ENCODE peak calls at places on chromosomes 16 and 17, in five cellular contexts. K, X, O, I and F are unnamed samples.
A peak's percentile ranks its signal among the peaks of the same experiment; 100 is the strongest.

GRCh38 chr16:21101631-21102420 is 48.8 kb downstream of the DNAH3 start:
- DNase-seq in X (peak; percentile 53), O (peak; percentile 51), I (peak; percentile 6), K (no peak), F (no peak)

GRCh38 chr17:35022536-35023063 is 40.9 kb downstream of the RFFL start:
- DNase-seq in I (peak; percentile 97), X (peak; percentile 84), O (peak; percentile 93), K (peak; percentile 96), F (peak; percentile 83)

GRCh38 chr17:44070455-44071197 is at the start of gene G6PC3:
- DNase-seq in I (peak; percentile 97), K (peak; percentile 98), O (peak; percentile 99), X (peak; percentile 99), F (peak; percentile 95)

GRCh38 chr17:81058263-81058871 is 23.4 kb downstream of the BAIAP2 start:
- DNase-seq in O (no peak), I (no peak), K (no peak), X (no peak), F (no peak)

GRCh38 chr17:77864234-77865108 is 94.0 kb upstream of the TNRC6C start:
- DNase-seq in O (no peak), X (no peak), I (no peak), K (no peak), F (no peak)

GRCh38 chr17:41687828-41688640 is 651 bp upstream of the EIF1 start:
- DNase-seq in X (peak; percentile 44), O (peak; percentile 73), K (no peak), I (peak; percentile 81), F (peak; percentile 54)

GRCh38 chr17:76558210-76559095 is 18.6 kb downstream of the PRCD start:
- DNase-seq in O (peak; percentile 63), X (peak; percentile 42), K (no peak), I (no peak), F (no peak)

GRCh38 chr17:15321556-15322250 is 19.7 kb downstream of the TEKT3 start:
- DNase-seq in X (no peak), I (no peak), K (no peak), O (peak; percentile 60), F (no peak)

GRCh38 chr17:40086150-40087044 is 14.0 kb downstream of the NR1D1 start:
- DNase-seq in I (peak; percentile 67), K (no peak), X (peak; percentile 63), O (peak; percentile 60), F (no peak)

GRCh38 chr17:29140051-29140582 is 40.1 kb downstream of the MYO18A start:
- DNase-seq in O (peak; percentile 89), X (peak; percentile 71), I (peak; percentile 84), K (peak; percentile 94), F (peak; percentile 55)

GRCh38 chr17:9273334-9274118 is 252.2 kb downstream of the NTN1 start:
- DNase-seq in K (no peak), O (peak; percentile 78), X (peak; percentile 75), I (no peak), F (no peak)

GRCh38 chr17:50056217-50056960 is 479 bp downstream of the ITGA3 start:
- DNase-seq in O (peak; percentile 80), K (peak; percentile 80), X (peak; percentile 70), I (peak; percentile 82), F (peak; percentile 74)

GRCh38 chr17:74080936-74081335 is 122.5 kb upstream of the RPL38 start:
- DNase-seq in I (no peak), K (no peak), O (no peak), X (no peak), F (no peak)

GRCh38 chr16:35931722-35932121 is 2472.3 kb downstream of the TP53TG3F start:
- DNase-seq in I (no peak), X (no peak), O (no peak), K (no peak), F (no peak)

GRCh38 chr16:16014329-16015224 is 65.2 kb downstream of the ABCC1 start:
- DNase-seq in K (peak; percentile 96), O (peak; percentile 42), I (peak; percentile 76), X (peak; percentile 75), F (peak; percentile 66)

GRCh38 chr17:46001390-46002310 is 2.6 kb downstream of the STH start:
- DNase-seq in O (no peak), K (no peak), X (no peak), I (peak; percentile 21), F (no peak)
- H3K4me1 ChIP-seq in O (no peaks in the 10 kb centered on the region), K (no peaks in the 10 kb centered on the region), X (no peaks in the 10 kb centered on the region), I (peaks cover 11% of the 10 kb centered on the region), F (peaks cover 6% of the 10 kb centered on the region)

GRCh38 chr16:82625066-82625968 is 1.5 kb upstream of the CDH13 start:
- DNase-seq in K (no peak), I (no peak), X (no peak), O (no peak), F (no peak)
- H3K4me1 ChIP-seq in K (peaks cover 5% of the 10 kb centered on the region), I (peaks cover 12% of the 10 kb centered on the region), X (peaks cover 9% of the 10 kb centered on the region), O (peaks cover 21% of the 10 kb centered on the region), F (no peaks in the 10 kb centered on the region)

DNA sequence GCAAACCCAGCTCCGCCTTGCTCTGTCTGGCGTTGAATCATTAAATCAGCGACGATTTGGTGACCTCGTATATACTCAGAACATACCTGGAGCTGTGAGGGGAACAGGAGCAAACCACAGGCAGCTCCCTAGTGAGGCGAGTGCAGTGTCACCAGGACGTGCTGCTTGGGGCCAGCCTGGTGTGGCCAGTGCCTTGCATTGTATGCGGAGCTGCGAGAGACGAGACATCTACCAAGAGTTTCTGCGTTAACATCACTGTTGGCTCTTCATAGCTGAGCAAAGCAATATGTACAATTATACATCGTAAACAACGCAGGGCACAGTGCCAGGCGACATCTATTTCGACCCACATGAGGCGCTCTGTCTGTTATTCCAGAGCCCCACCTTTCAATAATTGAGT is 27.9 kb downstream of the MINK1 start:
- DNase-seq in I (no peak), X (no peak), K (no peak), O (no peak), F (no peak)
- H3K4me1 ChIP-seq in I (peaks cover 31% of the 10 kb centered on the region), X (peaks cover 6% of the 10 kb centered on the region), K (no peaks in the 10 kb centered on the region), O (peaks cover 20% of the 10 kb centered on the region), F (no peaks in the 10 kb centered on the region)

GRCh38 chr17:17851603-17852002 is 14.8 kb upstream of the SREBF1 start:
- DNase-seq in I (peak; percentile 85), K (no peak), O (no peak), X (no peak), F (no peak)
- H3K4me1 ChIP-seq in I (peaks cover 93% of the 10 kb centered on the region), K (peaks cover 20% of the 10 kb centered on the region), O (peaks cover 39% of the 10 kb centered on the region), X (peaks cover 44% of the 10 kb centered on the region), F (peaks cover 7% of the 10 kb centered on the region)